ENCODE peak calls at places on chromosome 22, in six cellular contexts. R, C, W, S, U and N are unnamed samples.

GRCh38 chr22:29385748-29386147 is 2.6 kb downstream of the AP1B1 start:
- DNase-seq in R (no peak), C (no peak), W (no peak), S (no peak), U (peak), N (no peak)

GRCh38 chr22:31561238-31561887 is 65.0 kb downstream of the SFI1 start:
- DNase-seq in R (peak), C (peak), W (peak), S (peak), U (peak), N (peak)

GRCh38 chr22:36465232-36466021 is 16.0 kb downstream of the TXN2 start:
- DNase-seq in R (peak), C (no peak), W (peak), S (no peak), U (peak), N (peak)

GRCh38 chr22:31488988-31489617 is 539 bp downstream of the EIF4ENIF1 start:
- DNase-seq in R (peak), C (peak), W (peak), S (peak), U (peak), N (no peak)

GRCh38 chr22:33361581-33361980 is 303.4 kb upstream of the SYN3 start:
- DNase-seq in R (peak), C (no peak), W (no peak), S (no peak), U (no peak), N (no peak)

GRCh38 chr22:17159504-17159951 is 451 bp upstream of the HDHD5 start:
- DNase-seq in R (peak), C (no peak), W (peak), S (peak), U (peak), N (no peak)

GRCh38 chr22:40196628-40197027 is 18.9 kb downstream of the TNRC6B start:
- DNase-seq in R (peak), C (no peak), W (peak), S (peak), U (no peak), N (peak)

GRCh38 chr22:19903031-19903430 is 38.5 kb upstream of the COMT start:
- DNase-seq in R (no peak), C (no peak), W (no peak), S (peak), U (no peak), N (no peak)

GRCh38 chr22:47446331-47446730 is 683.9 kb downstream of the TBC1D22A start:
- DNase-seq in R (no peak), C (no peak), W (no peak), S (no peak), U (no peak), N (no peak)

GRCh38 chr22:47586946-47587345 is 824.5 kb downstream of the TBC1D22A start:
- DNase-seq in R (no peak), C (no peak), W (no peak), S (no peak), U (no peak), N (no peak)

GRCh38 chr22:35064664-35065063 is 1.3 kb upstream of the ISX start:
- DNase-seq in R (no peak), C (peak), W (peak), S (no peak), U (no peak), N (no peak)

GRCh38 chr22:29626497-29627195 is 23.2 kb downstream of the NF2 start:
- DNase-seq in R (peak), C (no peak), W (peak), S (no peak), U (no peak), N (peak)

GRCh38 chr22:22446527-22446926 is 62.0 kb downstream of the ZNF280B start:
- DNase-seq in R (no peak), C (no peak), W (no peak), S (no peak), U (no peak), N (no peak)

GRCh38 chr22:22449819-22450218 is 58.7 kb downstream of the ZNF280B start:
- DNase-seq in R (no peak), C (no peak), W (no peak), S (no peak), U (no peak), N (no peak)

GRCh38 chr22:22452211-22452610 is 56.3 kb downstream of the ZNF280B start:
- DNase-seq in R (no peak), C (no peak), W (no peak), S (no peak), U (no peak), N (no peak)

GRCh38 chr22:22452996-22453686 is 55.4 kb downstream of the ZNF280B start:
- DNase-seq in R (no peak), C (no peak), W (no peak), S (no peak), U (no peak), N (no peak)

GRCh38 chr22:22450343-22450839 is 58.2 kb downstream of the ZNF280B start:
- DNase-seq in R (no peak), C (no peak), W (no peak), S (no peak), U (peak), N (no peak)
- TF ChIP-seq CTCF in R (no peak), C (no peak), W (no peak), S (no peak), U (no peak), N (no peak)

GRCh38 chr22:50243704-50244419 is 961 bp downstream of the TUBGCP6 start:
- DNase-seq in R (no peak), C (no peak), W (no peak), S (no peak), U (no peak), N (no peak)

GRCh38 chr22:50246242-50247175 is 1.7 kb upstream of the TUBGCP6 start:
- DNase-seq in R (no peak), C (no peak), W (peak), S (no peak), U (no peak), N (no peak)

GRCh38 chr22:50242406-50242949 is 2.3 kb downstream of the TUBGCP6 start:
- DNase-seq in R (no peak), C (no peak), W (peak), S (no peak), U (no peak), N (no peak)

GRCh38 chr22:50245214-50246072 is 620 bp upstream of the TUBGCP6 start:
- DNase-seq in R (no peak), C (no peak), W (no peak), S (no peak), U (no peak), N (no peak)

DNA sequence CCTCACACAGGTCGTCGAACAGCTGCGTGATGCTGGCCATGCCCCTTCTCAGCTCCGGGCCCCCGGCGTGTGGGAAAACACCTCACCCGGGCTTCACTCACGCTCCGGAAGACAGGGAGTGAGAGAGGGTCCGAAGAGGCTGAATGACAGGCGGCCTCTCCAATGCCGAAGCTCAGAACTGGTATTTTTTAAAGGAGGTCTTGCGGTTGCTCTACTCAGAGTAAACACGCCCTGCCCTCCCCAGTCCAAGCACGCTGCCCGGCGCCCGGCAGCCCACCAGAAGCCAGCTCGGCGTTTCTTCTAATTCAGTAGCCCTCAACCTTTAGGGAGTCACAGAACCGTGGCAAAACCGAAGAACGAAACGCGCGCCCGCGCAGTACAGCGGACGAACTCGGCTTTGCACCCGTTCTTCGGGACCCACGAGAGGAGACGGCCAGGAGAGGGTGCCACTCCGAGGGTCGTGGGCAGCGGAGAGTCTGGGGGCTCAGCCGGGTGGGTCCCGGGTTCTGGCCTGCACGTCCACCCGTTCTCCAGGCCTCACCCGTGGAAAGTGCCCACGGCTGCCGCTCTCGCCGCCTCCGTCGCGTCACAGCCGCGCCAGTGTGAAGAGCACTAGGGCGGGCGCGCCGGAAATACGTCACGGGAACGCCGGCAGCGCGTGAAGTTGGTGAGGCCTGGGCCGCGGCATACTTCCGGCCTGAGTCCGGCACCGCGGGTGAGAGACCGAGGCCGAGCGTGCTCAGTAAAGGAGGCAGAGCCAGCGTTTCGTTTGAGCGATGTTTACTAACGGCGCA is at the start of gene TUBGCP6:
- DNase-seq in R (peak), C (peak), W (peak), S (peak), U (peak), N (peak)
- TF ChIP-seq CTCF in R (peak), C (no peak), W (no peak), S (peak), U (no peak), N (peak)

GRCh38 chr22:48692734-48693376 is 1134.8 kb downstream of the BRD1 start:
- DNase-seq in R (no peak), C (no peak), W (no peak), S (no peak), U (no peak), N (no peak)
- TF ChIP-seq CTCF in R (no peak), C (no peak), W (no peak), S (no peak), U (no peak), N (no peak)

GRCh38 chr22:46035380-46035741 is 58.4 kb upstream of the WNT7B start:
- DNase-seq in R (no peak), C (no peak), W (no peak), S (no peak), U (no peak), N (no peak)

GRCh38 chr22:46033256-46034200 is 56.6 kb upstream of the WNT7B start:
- DNase-seq in R (peak), C (no peak), W (no peak), S (no peak), U (peak), N (no peak)

GRCh38 chr22:46038174-46038487 is 61.2 kb upstream of the WNT7B start:
- DNase-seq in R (no peak), C (no peak), W (no peak), S (no peak), U (no peak), N (no peak)

GRCh38 chr22:46036558-46037408 is 59.8 kb upstream of the WNT7B start:
- DNase-seq in R (no peak), C (peak), W (peak), S (peak), U (peak), N (no peak)

GRCh38 chr22:46035742-46036557 is 59.0 kb upstream of the WNT7B start:
- DNase-seq in R (peak), C (peak), W (peak), S (peak), U (peak), N (peak)
- TF ChIP-seq CTCF in R (no peak), C (no peak), W (no peak), S (no peak), U (no peak), N (no peak)

GRCh38 chr22:22709719-22710445 is 65.5 kb downstream of the GGTLC2 start:
- DNase-seq in R (no peak), C (peak), W (peak), S (peak), U (no peak), N (no peak)
- TF ChIP-seq CTCF in R (no peak), C (no peak), W (peak), S (peak), U (no peak), N (peak)

DNA sequence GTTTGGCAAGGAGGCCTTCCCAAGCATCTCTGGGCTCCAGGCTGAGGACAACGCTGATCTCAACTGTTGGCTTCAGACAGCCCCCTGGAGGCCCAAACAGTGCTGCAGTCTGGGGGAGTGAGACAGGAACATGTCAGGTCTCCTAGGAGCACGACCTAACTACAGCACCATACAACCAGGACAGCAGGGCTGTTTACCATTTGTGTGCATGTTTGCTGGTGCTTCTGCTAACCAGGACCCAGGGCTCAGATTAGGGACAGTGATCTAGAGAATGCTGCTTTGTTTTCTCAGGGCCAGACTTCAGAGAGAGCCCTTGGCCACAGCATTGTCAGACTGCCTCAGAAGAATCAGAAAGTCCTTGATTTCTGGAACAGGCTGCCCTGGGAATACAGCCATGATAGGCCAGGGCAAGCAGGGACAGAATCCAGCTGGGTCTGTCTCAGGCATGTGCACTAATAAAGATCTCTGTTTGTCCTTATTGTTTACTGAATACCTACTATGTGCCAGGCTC is 126.5 kb downstream of the VPREB1 start:
- DNase-seq in R (no peak), C (peak), W (no peak), S (no peak), U (no peak), N (no peak)
- TF ChIP-seq CTCF in R (no peak), C (peak), W (no peak), S (peak), U (no peak), N (no peak)

GRCh38 chr22:27492566-27493201 is 308.9 kb downstream of the MN1 start:
- DNase-seq in R (no peak), C (no peak), W (no peak), S (no peak), U (no peak), N (no peak)
- TF ChIP-seq CTCF in R (no peak), C (no peak), W (no peak), S (no peak), U (no peak), N (no peak)

DNA sequence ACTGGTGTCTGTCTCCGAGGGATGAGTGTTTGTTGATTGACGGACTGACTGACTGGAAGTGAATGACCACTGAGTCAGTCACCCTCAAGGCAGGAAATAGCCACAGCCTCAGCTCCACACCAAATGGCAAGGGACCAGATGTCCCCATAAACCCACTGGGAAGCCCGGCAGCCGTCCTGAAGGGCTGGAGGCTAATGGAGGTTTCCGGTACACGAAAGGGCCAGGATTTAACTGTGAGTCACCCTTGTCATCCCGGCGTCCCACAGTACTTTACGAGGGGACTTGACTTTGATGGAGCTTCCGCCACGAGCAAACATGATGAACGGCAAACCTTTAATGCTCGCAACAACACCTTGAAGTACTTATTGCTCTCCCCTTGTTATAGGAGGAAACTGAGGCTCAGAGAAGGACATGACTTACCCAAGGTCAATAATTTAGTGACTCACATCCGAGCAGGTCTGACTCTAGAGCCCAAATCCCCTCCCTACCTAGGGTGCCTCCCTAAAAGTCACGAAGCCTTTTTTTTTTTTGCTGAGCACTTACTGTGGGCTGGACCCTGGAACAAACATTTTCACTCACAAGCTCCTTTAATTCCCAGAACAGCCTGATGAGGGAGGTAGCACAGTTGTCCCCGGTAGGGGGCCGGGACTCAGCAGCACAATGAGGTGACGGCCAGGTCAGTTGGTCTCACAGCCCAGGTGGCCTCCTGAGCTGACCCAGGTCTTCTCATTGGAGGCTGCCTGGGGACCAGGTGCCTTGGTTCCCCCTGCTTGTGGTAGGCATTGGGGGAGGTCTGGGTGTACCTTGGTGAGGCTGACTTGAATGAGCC is 25.2 kb upstream of the GCAT start:
- DNase-seq in R (peak), C (peak), W (peak), S (no peak), U (no peak), N (peak)
- TF ChIP-seq CTCF in R (peak), C (peak), W (peak), S (peak), U (no peak), N (peak)

GRCh38 chr22:24555496-24556253 is at the start of gene SNRPD3:
- DNase-seq in R (peak), C (peak), W (peak), S (peak), U (peak), N (peak)
- TF ChIP-seq CTCF in R (no peak), C (no peak), W (no peak), S (peak), U (no peak), N (peak)